ENCODE peak calls at places on chromosomes 2 and 18, in seven cellular contexts. One of them, this sample, is unnamed.

GRCh38 chr18:48941672-48942071 is 9.1 kb downstream of the SMAD7 start:
- DNase-seq in heart left ventricle: peak
- DNase-seq in lower leg skin: no peak
- DNase-seq in H54: no peak
- DNase-seq in IMR-90: no peak
- DNase-seq in transverse colon: no peak
- DNase-seq in K562: no peak
- DNase-seq in this sample: no peak

GRCh38 chr2:186852508-186852907 is 3.5 kb upstream of the ZSWIM2 start:
- DNase-seq in heart left ventricle: no peak
- DNase-seq in lower leg skin: no peak
- DNase-seq in H54: no peak
- DNase-seq in IMR-90: no peak
- DNase-seq in transverse colon: no peak
- DNase-seq in K562: no peak
- DNase-seq in this sample: no peak

GRCh38 chr2:226725096-226725495 is 74.5 kb downstream of the IRS1 start:
- DNase-seq in heart left ventricle: no peak
- DNase-seq in lower leg skin: no peak
- DNase-seq in H54: no peak
- DNase-seq in IMR-90: peak
- DNase-seq in transverse colon: no peak
- DNase-seq in K562: no peak
- DNase-seq in this sample: no peak

GRCh38 chr2:205217004-205217403 is 465.3 kb upstream of the NRP2 start:
- DNase-seq in heart left ventricle: no peak
- DNase-seq in lower leg skin: no peak
- DNase-seq in H54: no peak
- DNase-seq in IMR-90: no peak
- DNase-seq in transverse colon: no peak
- DNase-seq in K562: no peak
- DNase-seq in this sample: no peak

GRCh38 chr2:180449171-180449570 is 442.1 kb upstream of the CWC22 start:
- DNase-seq in heart left ventricle: no peak
- DNase-seq in lower leg skin: no peak
- DNase-seq in H54: no peak
- DNase-seq in IMR-90: no peak
- DNase-seq in transverse colon: no peak
- DNase-seq in K562: no peak
- DNase-seq in this sample: no peak

GRCh38 chr2:22934789-22935188 is 450.2 kb upstream of the KLHL29 start:
- DNase-seq in heart left ventricle: no peak
- DNase-seq in lower leg skin: no peak
- DNase-seq in H54: no peak
- DNase-seq in IMR-90: no peak
- DNase-seq in transverse colon: no peak
- DNase-seq in K562: no peak
- DNase-seq in this sample: no peak

GRCh38 chr2:98505311-98505808 is 60.7 kb downstream of the INPP4A start:
- DNase-seq in heart left ventricle: peak
- DNase-seq in lower leg skin: no peak
- DNase-seq in H54: no peak
- DNase-seq in IMR-90: no peak
- DNase-seq in transverse colon: peak
- DNase-seq in K562: no peak
- DNase-seq in this sample: peak

GRCh38 chr2:132417430-132418035 is 928 bp downstream of the GPR39 start:
- DNase-seq in heart left ventricle: no peak
- DNase-seq in lower leg skin: no peak
- DNase-seq in H54: no peak
- DNase-seq in IMR-90: no peak
- DNase-seq in transverse colon: peak
- DNase-seq in K562: no peak
- DNase-seq in this sample: no peak

GRCh38 chr18:23887493-23887892 is 127.1 kb upstream of the TTC39C start:
- DNase-seq in heart left ventricle: no peak
- DNase-seq in lower leg skin: no peak
- DNase-seq in H54: no peak
- DNase-seq in IMR-90: peak
- DNase-seq in transverse colon: no peak
- DNase-seq in K562: no peak
- DNase-seq in this sample: no peak

GRCh38 chr2:188512456-188512855 is 220.8 kb downstream of the GULP1 start:
- DNase-seq in heart left ventricle: no peak
- DNase-seq in lower leg skin: no peak
- DNase-seq in H54: no peak
- DNase-seq in IMR-90: peak
- DNase-seq in transverse colon: no peak
- DNase-seq in K562: no peak
- DNase-seq in this sample: peak

GRCh38 chr2:191321861-191322662 is 76.9 kb downstream of the MYO1B start:
- DNase-seq in heart left ventricle: no peak
- DNase-seq in lower leg skin: no peak
- DNase-seq in H54: no peak
- DNase-seq in IMR-90: peak
- DNase-seq in transverse colon: no peak
- DNase-seq in K562: no peak
- DNase-seq in this sample: no peak

GRCh38 chr2:200850512-200851256 is 13.8 kb downstream of the CLK1 start:
- DNase-seq in heart left ventricle: no peak
- DNase-seq in lower leg skin: no peak
- DNase-seq in H54: no peak
- DNase-seq in IMR-90: no peak
- DNase-seq in transverse colon: no peak
- DNase-seq in K562: peak
- DNase-seq in this sample: no peak

GRCh38 chr2:200847268-200847667 is 17.2 kb downstream of the CLK1 start:
- DNase-seq in heart left ventricle: no peak
- DNase-seq in lower leg skin: no peak
- DNase-seq in H54: no peak
- DNase-seq in IMR-90: no peak
- DNase-seq in transverse colon: no peak
- DNase-seq in K562: no peak
- DNase-seq in this sample: no peak

GRCh38 chr2:200852605-200853004 is 11.9 kb downstream of the CLK1 start:
- DNase-seq in heart left ventricle: no peak
- DNase-seq in lower leg skin: no peak
- DNase-seq in H54: no peak
- DNase-seq in IMR-90: no peak
- DNase-seq in transverse colon: no peak
- DNase-seq in K562: no peak
- DNase-seq in this sample: no peak

GRCh38 chr2:200847939-200848338 is 16.5 kb downstream of the CLK1 start:
- DNase-seq in heart left ventricle: no peak
- DNase-seq in lower leg skin: no peak
- DNase-seq in H54: no peak
- DNase-seq in IMR-90: no peak
- DNase-seq in transverse colon: no peak
- DNase-seq in K562: no peak
- DNase-seq in this sample: no peak

GRCh38 chr2:200851398-200852248 is 12.8 kb downstream of the CLK1 start:
- DNase-seq in heart left ventricle: no peak
- DNase-seq in lower leg skin: no peak
- DNase-seq in H54: no peak
- DNase-seq in IMR-90: no peak
- DNase-seq in transverse colon: no peak
- DNase-seq in K562: no peak
- DNase-seq in this sample: no peak
- TF ChIP-seq POLR2A in heart left ventricle: no peak
- TF ChIP-seq POLR2A in lower leg skin: no peak
- TF ChIP-seq POLR2A in H54: no peak
- TF ChIP-seq POLR2A in IMR-90: no peak
- TF ChIP-seq POLR2A in transverse colon: no peak
- TF ChIP-seq POLR2A in K562: peak
- TF ChIP-seq POLR2A in this sample: no peak

GRCh38 chr2:42824454-42824807 is 32.0 kb upstream of the HAAO start:
- DNase-seq in heart left ventricle: no peak
- DNase-seq in lower leg skin: peak
- DNase-seq in H54: no peak
- DNase-seq in IMR-90: no peak
- DNase-seq in transverse colon: no peak
- DNase-seq in K562: no peak
- DNase-seq in this sample: no peak

GRCh38 chr2:42829556-42830510 is 37.5 kb upstream of the HAAO start:
- DNase-seq in heart left ventricle: no peak
- DNase-seq in lower leg skin: no peak
- DNase-seq in H54: no peak
- DNase-seq in IMR-90: no peak
- DNase-seq in transverse colon: no peak
- DNase-seq in K562: no peak
- DNase-seq in this sample: no peak

GRCh38 chr2:42830922-42831574 is 38.7 kb upstream of the HAAO start:
- DNase-seq in heart left ventricle: no peak
- DNase-seq in lower leg skin: no peak
- DNase-seq in H54: no peak
- DNase-seq in IMR-90: no peak
- DNase-seq in transverse colon: no peak
- DNase-seq in K562: no peak
- DNase-seq in this sample: no peak

GRCh38 chr2:42828487-42829416 is 36.4 kb upstream of the HAAO start:
- DNase-seq in heart left ventricle: peak
- DNase-seq in lower leg skin: peak
- DNase-seq in H54: peak
- DNase-seq in IMR-90: peak
- DNase-seq in transverse colon: peak
- DNase-seq in K562: peak
- DNase-seq in this sample: peak

DNA sequence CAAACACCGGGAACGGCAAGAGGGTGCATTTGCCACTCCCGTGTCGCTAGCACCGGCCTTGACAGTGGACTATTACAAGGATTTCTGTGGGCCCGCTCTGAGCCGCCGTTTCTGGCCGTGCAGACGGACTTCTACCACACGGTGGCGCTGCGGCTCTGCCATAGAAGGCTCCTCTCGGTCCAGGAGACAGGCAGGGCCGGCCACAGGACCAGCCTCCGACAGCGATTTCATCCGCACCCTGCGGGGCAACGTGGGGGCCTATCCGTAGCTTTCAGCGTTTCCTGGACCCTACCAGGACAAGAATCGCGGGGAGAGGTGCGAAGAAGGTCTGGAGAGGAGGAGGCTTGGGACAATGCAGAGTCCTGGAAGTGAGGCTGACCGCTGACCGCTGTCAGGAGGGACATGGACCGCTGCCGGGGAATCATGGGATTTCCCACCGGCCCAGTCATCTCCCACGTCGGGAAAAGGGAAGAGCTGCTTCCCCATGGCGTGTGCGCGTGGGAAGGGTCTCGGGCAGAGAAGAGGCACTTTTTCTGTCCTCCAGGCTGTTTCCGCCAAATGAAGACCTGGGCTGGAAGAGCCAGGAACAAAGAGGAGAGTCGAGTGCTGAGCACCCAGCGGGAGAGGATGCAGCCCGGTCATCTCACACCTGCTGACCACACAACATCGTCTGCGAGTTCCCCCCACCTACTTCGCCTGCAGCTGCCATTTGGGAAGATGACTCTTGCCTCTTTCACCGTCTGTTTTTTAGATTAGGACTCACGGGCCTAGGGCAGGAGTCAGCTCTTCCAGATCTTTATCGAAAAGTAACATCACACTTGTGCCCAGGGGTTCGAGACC is 35.5 kb upstream of the HAAO start:
- DNase-seq in heart left ventricle: peak
- DNase-seq in lower leg skin: peak
- DNase-seq in H54: peak
- DNase-seq in IMR-90: peak
- DNase-seq in transverse colon: peak
- DNase-seq in K562: peak
- DNase-seq in this sample: peak
- TF ChIP-seq POLR2A in heart left ventricle: no peak
- TF ChIP-seq POLR2A in lower leg skin: no peak
- TF ChIP-seq POLR2A in H54: no peak
- TF ChIP-seq POLR2A in IMR-90: peak
- TF ChIP-seq POLR2A in transverse colon: no peak
- TF ChIP-seq POLR2A in K562: no peak
- TF ChIP-seq POLR2A in this sample: no peak

DNA sequence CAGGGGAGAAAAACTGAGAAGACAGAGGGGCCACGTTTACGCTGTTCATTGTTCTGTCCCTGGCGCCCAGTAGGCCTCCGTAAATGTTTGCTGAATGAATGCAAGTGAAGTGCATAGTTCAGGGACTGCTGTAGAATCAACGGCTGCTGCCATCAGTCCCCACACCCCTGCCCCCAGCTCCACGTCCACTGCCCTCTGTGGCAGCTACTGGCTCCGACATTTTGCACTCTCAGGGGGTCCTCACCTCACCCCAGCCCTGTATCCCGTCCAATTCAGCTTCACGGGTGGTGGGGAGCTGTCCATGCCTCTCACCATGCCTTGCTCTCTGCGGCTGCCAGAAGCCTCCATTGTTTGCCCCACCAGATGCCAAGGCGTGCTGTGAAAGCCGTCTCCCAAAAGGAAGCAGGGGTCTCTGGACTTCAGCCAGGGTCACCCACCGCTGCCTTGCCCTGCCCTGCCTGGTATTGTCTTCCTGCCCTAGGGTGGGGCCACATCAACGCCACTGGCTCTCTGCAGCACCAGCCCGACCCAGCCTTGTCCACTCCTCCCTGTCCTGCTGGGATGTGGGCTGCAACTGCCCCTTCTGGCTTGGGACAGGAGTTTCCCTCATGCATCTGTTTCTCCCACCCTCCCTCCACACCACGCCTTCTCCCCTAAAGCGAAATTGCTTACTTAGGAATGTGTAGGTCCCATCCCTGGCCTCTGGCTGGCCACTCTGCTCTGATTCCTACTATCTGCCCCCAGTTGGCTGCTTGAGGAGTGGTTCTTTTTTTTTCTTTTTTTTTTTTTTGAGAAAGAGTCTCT is 86.0 kb downstream of the RHOB start:
- DNase-seq in heart left ventricle: no peak
- DNase-seq in lower leg skin: no peak
- DNase-seq in H54: no peak
- DNase-seq in IMR-90: no peak
- DNase-seq in transverse colon: no peak
- DNase-seq in K562: no peak
- DNase-seq in this sample: no peak
- TF ChIP-seq POLR2A in heart left ventricle: no peak
- TF ChIP-seq POLR2A in lower leg skin: no peak
- TF ChIP-seq POLR2A in H54: no peak
- TF ChIP-seq POLR2A in IMR-90: no peak
- TF ChIP-seq POLR2A in transverse colon: no peak
- TF ChIP-seq POLR2A in K562: no peak
- TF ChIP-seq POLR2A in this sample: no peak

DNA sequence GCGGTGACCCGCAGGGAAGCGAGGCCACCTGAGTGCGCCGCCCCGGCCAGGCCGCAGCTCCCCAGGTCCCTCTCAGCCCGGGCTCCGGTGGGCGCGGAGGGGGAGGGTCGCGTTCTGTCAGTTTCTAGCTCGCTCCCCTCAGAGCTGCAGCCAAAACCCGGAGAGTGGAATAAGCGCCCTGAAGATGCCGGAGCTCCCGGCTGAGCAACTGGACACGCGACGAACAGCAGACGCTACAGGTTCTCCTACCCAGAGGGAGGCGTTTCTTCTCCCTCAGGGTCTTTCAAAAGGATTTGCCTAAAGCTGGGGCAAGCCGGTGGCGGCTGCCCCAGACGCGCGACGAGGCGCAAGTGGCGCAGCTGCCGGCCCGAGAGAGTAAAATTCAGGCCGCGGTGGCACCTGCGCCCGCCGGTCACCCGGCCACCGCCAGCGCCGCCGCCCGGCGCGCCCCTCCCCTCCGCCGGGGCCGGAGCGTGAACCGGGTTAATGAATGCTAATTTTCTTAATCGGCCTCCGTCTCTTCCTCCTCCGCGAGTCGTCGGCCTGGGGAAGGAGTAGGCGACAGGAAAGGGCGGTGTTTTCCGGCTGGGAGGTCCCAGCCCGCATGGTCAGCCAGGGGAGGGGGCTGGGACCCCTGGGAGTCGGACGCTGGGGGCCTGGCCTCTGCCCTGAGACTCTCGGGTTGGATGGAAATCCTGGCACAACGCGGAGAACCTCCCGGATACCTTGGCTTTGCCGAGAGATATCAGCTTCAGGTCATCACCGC is 845 bp upstream of the CDC42EP3 start:
- DNase-seq in heart left ventricle: peak
- DNase-seq in lower leg skin: peak
- DNase-seq in H54: peak
- DNase-seq in IMR-90: peak
- DNase-seq in transverse colon: peak
- DNase-seq in K562: peak
- DNase-seq in this sample: peak
- TF ChIP-seq POLR2A in heart left ventricle: no peak
- TF ChIP-seq POLR2A in lower leg skin: no peak
- TF ChIP-seq POLR2A in H54: peak
- TF ChIP-seq POLR2A in IMR-90: no peak
- TF ChIP-seq POLR2A in transverse colon: no peak
- TF ChIP-seq POLR2A in K562: no peak
- TF ChIP-seq POLR2A in this sample: no peak

This sample was measured in erythroblast.